ENCODE peak calls at places on chromosomes 7 and 10, in eight cellular contexts. K is pancreas, V is bronchial epithelial cell, R is AG10803, D is prostate gland, L is B cell, C is Calu3, U is AG04450. Y is an unnamed sample.

GRCh38 chr10:49613882-49614241 is at the start of gene CHAT:
- DNase-seq in U (no peak), K (no peak), L (no peak), D (no peak), V (no peak), C (no peak), R (no peak), Y (no peak)

GRCh38 chr10:21398549-21399345 is 126.7 kb downstream of the SKIDA1 start:
- DNase-seq in R (peak), K (no peak), L (no peak), D (no peak), U (no peak), V (peak), C (no peak), Y (no peak)

GRCh38 chr7:111409714-111410422 is 152.4 kb downstream of the IMMP2L start:
- DNase-seq in K (no peak), C (no peak), U (peak), R (peak), V (no peak), D (no peak), L (no peak), Y (peak)

GRCh38 chr10:48227213-48227612 is 47.3 kb downstream of the FRMPD2 start:
- DNase-seq in U (no peak), C (no peak), L (no peak), D (no peak), K (no peak), R (no peak), V (no peak), Y (no peak)

GRCh38 chr10:47366056-47366631 is 17.9 kb downstream of the ZNF488 start:
- DNase-seq in V (no peak), K (peak), D (no peak), U (no peak), C (no peak), R (no peak), L (no peak), Y (no peak)

GRCh38 chr7:130276796-130277762 is 10.4 kb downstream of the CPA2 start:
- DNase-seq in R (peak), U (peak), V (peak), C (no peak), D (no peak), K (no peak), L (no peak), Y (no peak)

GRCh38 chr7:102119213-102119651 is 167.4 kb upstream of the SH2B2 start:
- DNase-seq in R (peak), V (no peak), K (no peak), U (no peak), L (no peak), D (no peak), C (no peak), Y (no peak)

GRCh38 chr7:28823582-28823981 is 134.5 kb downstream of the TRIL start:
- DNase-seq in L (no peak), C (no peak), K (no peak), U (no peak), D (no peak), R (no peak), V (no peak), Y (no peak)

GRCh38 chr10:28788767-28789166 is 111.4 kb downstream of the BAMBI start:
- DNase-seq in K (no peak), L (no peak), U (no peak), C (no peak), D (no peak), V (no peak), R (no peak), Y (no peak)

GRCh38 chr7:152341039-152341913 is 94.5 kb downstream of the KMT2C start:
- DNase-seq in K (peak), L (no peak), V (peak), R (peak), D (peak), C (peak), U (peak), Y (no peak)

GRCh38 chr10:126905776-126906703 is 812 bp downstream of the DOCK1 start:
- DNase-seq in V (no peak), R (peak), K (peak), U (no peak), D (no peak), C (peak), L (no peak), Y (no peak)

GRCh38 chr7:116357776-116358670 is 141.5 kb upstream of the CAV2 start:
- DNase-seq in L (no peak), K (no peak), V (peak), C (no peak), U (no peak), D (no peak), R (peak), Y (no peak)

GRCh38 chr7:66654275-66655112 is 25.8 kb downstream of the KCTD7 start:
- DNase-seq in L (peak), K (peak), D (peak), R (peak), C (peak), V (peak), U (peak), Y (peak)

GRCh38 chr10:100864981-100865380 is 47.8 kb upstream of the SLF2 start:
- DNase-seq in V (no peak), C (no peak), K (peak), R (no peak), L (no peak), D (no peak), U (no peak), Y (no peak)

GRCh38 chr10:59864141-59864962 is 42.0 kb downstream of the CCDC6 start:
- DNase-seq in D (no peak), L (no peak), C (no peak), U (no peak), K (no peak), R (no peak), V (no peak), Y (no peak)

GRCh38 chr7:20562461-20562860 is 53.0 kb upstream of the ABCB5 start:
- DNase-seq in U (no peak), C (peak), R (no peak), V (peak), D (no peak), K (no peak), L (no peak), Y (no peak)

GRCh38 chr10:77943086-77943901 is 16.7 kb upstream of the DLG5 start:
- DNase-seq in D (peak), V (peak), C (peak), L (no peak), K (no peak), U (no peak), R (peak), Y (peak)

GRCh38 chr7:140673063-140673769 is 471 bp downstream of the ADCK2 start:
- DNase-seq in U (no peak), V (peak), L (peak), D (peak), R (no peak), K (peak), C (peak), Y (no peak)

GRCh38 chr7:91330378-91331295 is 66.4 kb downstream of the FZD1 start:
- DNase-seq in D (no peak), L (no peak), R (no peak), C (no peak), U (no peak), V (no peak), K (no peak), Y (no peak)

GRCh38 chr7:20306499-20306946 is 24.2 kb upstream of the ITGB8 start:
- DNase-seq in C (no peak), V (no peak), U (no peak), R (no peak), L (no peak), D (no peak), K (no peak), Y (no peak)

GRCh38 chr7:121360564-121360963 is 31.8 kb downstream of the WNT16 start:
- DNase-seq in R (no peak), U (no peak), K (no peak), V (no peak), L (no peak), D (no peak), C (no peak), Y (no peak)

GRCh38 chr7:152761116-152761748 is 1.7 kb downstream of the ACTR3B start:
- DNase-seq in R (peak), L (no peak), K (no peak), U (no peak), V (peak), C (no peak), D (no peak), Y (no peak)

GRCh38 chr10:26216577-26216948 is at the start of gene GAD2:
- DNase-seq in R (no peak), C (no peak), K (no peak), U (no peak), L (no peak), V (no peak), D (no peak), Y (no peak)

GRCh38 chr7:82080254-82080924 is 310.5 kb upstream of the HGF start:
- DNase-seq in V (no peak), D (no peak), K (no peak), U (no peak), L (no peak), C (no peak), R (no peak), Y (no peak)

GRCh38 chr7:48096273-48096672 is 7.2 kb downstream of the UPP1 start:
- DNase-seq in L (no peak), C (no peak), U (no peak), K (no peak), V (no peak), D (no peak), R (no peak), Y (no peak)

GRCh38 chr7:149090397-149091195 is at the start of gene ZNF786:
- DNase-seq in C (peak), U (peak), D (peak), R (peak), K (peak), V (peak), L (peak), Y (no peak)

GRCh38 chr10:131259535-131259934 is 52.0 kb downstream of the TCERG1L start:
- DNase-seq in V (no peak), D (no peak), R (no peak), L (no peak), K (no peak), C (no peak), U (no peak), Y (no peak)

GRCh38 chr7:143321734-143322133 is 5.8 kb downstream of the CLCN1 start:
- DNase-seq in K (no peak), C (peak), D (no peak), U (no peak), L (no peak), V (no peak), R (no peak), Y (no peak)

GRCh38 chr10:55631071-55631654 is 729.9 kb downstream of the ZWINT start:
- DNase-seq in R (peak), U (no peak), C (no peak), K (peak), D (no peak), L (no peak), V (peak), Y (no peak)

GRCh38 chr7:18421297-18422004 is 74.1 kb upstream of the HDAC9 start:
- DNase-seq in C (no peak), D (no peak), K (no peak), U (no peak), R (peak), L (no peak), V (no peak), Y (no peak)

GRCh38 chr10:130037169-130037661 is 73.1 kb upstream of the EBF3 start:
- DNase-seq in V (no peak), U (no peak), D (no peak), K (no peak), C (no peak), L (no peak), R (no peak), Y (no peak)
- TF ChIP-seq CTCF in V (no peak), U (no peak), D (no peak), K (no peak), C (no peak), L (no peak), R (no peak), Y (no peak)

GRCh38 chr10:76920581-76920980 is 717.0 kb downstream of the KCNMA1 start:
- DNase-seq in C (no peak), K (no peak), U (no peak), R (no peak), D (no peak), L (no peak), V (no peak), Y (no peak)
- TF ChIP-seq CTCF in C (no peak), K (no peak), U (no peak), R (no peak), D (no peak), L (no peak), V (no peak), Y (no peak)

DNA sequence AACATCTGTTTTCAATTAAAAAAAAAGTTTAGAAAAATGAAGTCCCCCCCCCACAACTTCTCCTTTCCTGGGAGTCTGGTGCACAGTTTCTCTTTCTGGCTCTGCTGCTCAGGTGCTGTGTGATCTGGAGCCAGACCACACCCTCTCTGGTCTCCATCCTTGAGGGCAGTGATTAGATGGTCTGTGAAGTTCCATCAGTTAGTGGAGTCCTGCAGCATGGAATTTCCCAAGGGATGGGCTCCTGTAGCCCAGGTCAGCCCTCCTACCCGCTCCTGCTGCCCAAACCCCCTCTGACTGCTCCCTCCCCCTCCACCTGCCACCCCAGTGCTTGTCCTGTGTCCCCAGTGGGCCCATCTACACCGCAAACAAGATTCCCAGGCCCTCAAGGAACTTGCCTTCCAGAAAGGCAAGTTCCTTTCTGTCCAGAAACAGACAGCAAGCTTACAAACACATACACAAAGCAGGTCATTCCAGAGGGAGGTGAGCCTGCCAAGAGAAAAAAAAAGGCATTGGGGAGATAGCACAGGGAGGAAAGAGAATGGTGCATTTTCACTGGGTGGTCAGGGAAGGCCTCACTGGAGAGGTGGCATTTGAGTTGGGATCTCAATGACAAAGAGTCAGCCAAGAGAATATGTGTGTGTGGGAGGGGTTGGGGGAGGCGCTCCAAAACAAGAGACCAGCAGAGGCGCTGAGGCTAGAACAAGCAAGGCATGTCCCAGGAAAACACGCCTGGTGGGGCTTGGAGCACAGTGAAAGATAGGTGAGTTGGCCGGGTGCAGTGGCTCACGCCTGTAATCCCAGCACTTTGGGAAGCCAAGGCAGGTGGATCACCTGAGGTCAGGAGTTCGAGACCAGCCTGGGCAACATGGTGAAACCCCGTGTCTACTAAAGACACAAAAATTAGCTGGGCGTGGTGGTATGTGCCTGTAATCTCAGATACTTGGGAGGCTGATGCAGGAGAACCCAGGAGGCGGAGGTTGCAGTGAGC is 49.5 kb upstream of the SLC29A3 start:
- DNase-seq in K (no peak), U (no peak), C (no peak), V (peak), D (no peak), L (no peak), R (peak), Y (no peak)
- TF ChIP-seq CTCF in K (no peak), U (peak), C (no peak), V (no peak), D (no peak), L (no peak), R (no peak), Y (no peak)

GRCh38 chr10:113894581-113894980 is 40.1 kb downstream of the NHLRC2 start:
- DNase-seq in R (no peak), V (no peak), D (no peak), L (no peak), K (no peak), C (no peak), U (no peak), Y (no peak)

GRCh38 chr10:113893570-113893969 is 39.1 kb downstream of the NHLRC2 start:
- DNase-seq in R (no peak), V (no peak), L (no peak), D (no peak), C (no peak), U (no peak), K (no peak), Y (no peak)

GRCh38 chr10:113895018-113895417 is 40.6 kb downstream of the NHLRC2 start:
- DNase-seq in C (no peak), D (no peak), R (peak), V (peak), U (no peak), L (no peak), K (no peak), Y (no peak)

GRCh38 chr10:113890769-113891168 is 36.3 kb downstream of the NHLRC2 start:
- DNase-seq in R (no peak), C (no peak), D (no peak), K (no peak), U (no peak), L (no peak), V (no peak), Y (no peak)

GRCh38 chr10:113891476-113891875 is 37.0 kb downstream of the NHLRC2 start:
- DNase-seq in L (no peak), C (no peak), R (peak), K (no peak), U (no peak), D (no peak), V (no peak), Y (no peak)
- TF ChIP-seq CTCF in L (no peak), C (no peak), R (no peak), K (no peak), U (no peak), D (no peak), V (no peak), Y (no peak)

DNA sequence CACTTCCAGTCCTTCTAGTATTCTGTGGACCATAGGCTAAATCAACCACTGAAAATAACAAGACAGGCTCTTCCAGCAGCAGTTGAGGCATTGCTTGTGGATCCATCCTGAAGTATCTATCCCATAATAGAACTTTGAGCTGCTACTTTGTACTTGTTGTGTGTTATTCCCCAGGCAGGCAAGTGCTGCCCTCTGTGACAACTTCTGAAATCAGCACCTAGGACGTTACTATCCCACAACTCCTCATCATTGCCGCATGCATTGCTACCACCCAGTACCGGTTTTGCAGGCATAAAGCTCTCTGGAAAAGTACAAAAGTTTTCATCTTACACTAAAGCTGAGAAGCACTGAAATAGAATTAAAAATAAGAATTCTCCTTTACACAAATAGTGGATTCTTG is 145.3 kb downstream of the HTR7 start:
- DNase-seq in V (no peak), K (no peak), D (no peak), R (no peak), C (no peak), U (no peak), L (no peak), Y (no peak)
- TF ChIP-seq CTCF in V (no peak), K (no peak), D (no peak), R (no peak), C (no peak), U (no peak), L (no peak), Y (no peak)

GRCh38 chr10:125145636-125146035 is 14.7 kb downstream of the CTBP2 start:
- DNase-seq in U (no peak), K (no peak), L (no peak), D (no peak), R (no peak), V (no peak), C (no peak), Y (no peak)

GRCh38 chr10:125144209-125144608 is 16.2 kb downstream of the CTBP2 start:
- DNase-seq in V (no peak), L (no peak), D (no peak), C (no peak), R (no peak), K (no peak), U (no peak), Y (no peak)

GRCh38 chr10:125146791-125147604 is 13.4 kb downstream of the CTBP2 start:
- DNase-seq in D (no peak), K (peak), L (no peak), R (peak), U (no peak), V (peak), C (peak), Y (no peak)

GRCh38 chr10:125142946-125143345 is 17.4 kb downstream of the CTBP2 start:
- DNase-seq in V (no peak), K (no peak), L (no peak), D (no peak), U (no peak), R (no peak), C (no peak), Y (no peak)

GRCh38 chr10:125144693-125145623 is 15.4 kb downstream of the CTBP2 start:
- DNase-seq in C (peak), K (no peak), D (no peak), R (peak), V (peak), U (no peak), L (no peak), Y (no peak)
- TF ChIP-seq CTCF in C (peak), K (peak), D (peak), R (peak), V (peak), U (peak), L (no peak), Y (peak)

GRCh38 chr10:85920311-85920710 is 446.3 kb downstream of the GRID1 start:
- DNase-seq in D (no peak), K (no peak), R (no peak), L (no peak), U (no peak), C (no peak), V (no peak), Y (no peak)
- TF ChIP-seq CTCF in D (no peak), K (no peak), R (no peak), L (no peak), U (no peak), C (no peak), V (no peak), Y (no peak)

DNA sequence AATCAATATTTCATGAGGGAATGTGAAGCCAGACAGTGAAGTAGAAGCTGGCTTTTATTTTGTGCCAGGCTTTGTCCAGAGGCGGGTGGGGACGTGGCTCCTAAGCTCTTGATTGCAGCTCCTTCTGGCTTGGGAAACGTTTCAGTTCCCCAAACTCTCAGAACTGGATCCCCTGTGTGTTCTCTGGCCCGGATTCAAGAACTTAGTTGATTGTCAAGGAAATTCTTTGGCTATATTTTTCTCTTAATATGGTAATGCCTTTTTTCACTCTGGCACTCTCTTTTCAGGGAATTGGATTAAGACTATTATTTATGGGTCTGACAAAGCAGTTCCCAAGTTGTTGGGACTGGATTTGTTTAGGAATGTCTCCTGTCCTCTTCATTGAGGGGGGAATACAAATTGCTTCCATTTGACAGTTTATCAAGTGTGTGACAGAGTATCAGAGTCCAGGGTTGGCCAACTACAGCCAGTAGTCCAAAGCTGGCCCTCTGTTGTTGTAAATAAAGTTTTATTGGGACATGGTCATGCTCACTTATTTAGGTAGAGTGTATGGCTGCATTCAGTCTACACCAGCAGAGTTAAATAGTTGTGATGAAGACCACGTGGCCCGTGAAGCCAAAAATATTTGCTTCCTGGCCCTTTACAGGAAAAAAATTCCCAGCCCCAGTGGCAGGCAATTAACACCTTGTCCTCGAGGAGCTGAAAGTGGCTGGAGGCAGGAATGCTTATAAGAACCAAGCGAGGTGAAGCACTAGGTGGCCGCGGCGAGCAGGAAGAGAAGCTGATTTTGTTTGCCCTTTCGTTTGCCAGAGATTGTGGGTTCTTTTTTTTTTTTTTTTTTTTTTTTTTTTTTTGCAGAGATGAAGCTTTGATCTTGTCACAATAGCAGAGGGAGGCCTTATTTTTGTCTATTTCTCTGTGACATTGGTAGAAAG is 34.3 kb downstream of the HTRA1 start:
- DNase-seq in V (peak), U (no peak), R (peak), C (no peak), D (peak), L (no peak), K (no peak), Y (no peak)
- TF ChIP-seq CTCF in V (no peak), U (no peak), R (no peak), C (no peak), D (no peak), L (no peak), K (no peak), Y (no peak)

Y was measured in AG04449.